ENCODE peak calls at places on chromosomes 6 and 20, in nine cellular contexts. X is M059J; S is endodermal cell; K is CD4-positive, CD25-positive, alpha-beta regulatory T cell; O is bronchial epithelial cell; P is caudate nucleus; J is dorsolateral prefrontal cortex; A is nephron progenitor cell; D is stimulated activated CD4-positive, alpha-beta T cell treated with anti-CD3 and anti-CD28 coated beads, TNF-alpha, amount 100 ng/mL, for 4 hours. R is an unnamed sample.

GRCh38 chr6:88565409-88565811 is 398.0 kb downstream of the RNGTT start:
- DNase-seq in O (no peak), J (no peak), P (no peak), A (no peak), D (no peak), K (no peak), S (peak), X (no peak), R (no peak)

GRCh38 chr20:45919951-45920794 is 8.2 kb upstream of the PLTP start:
- DNase-seq in P (no peak), K (no peak), A (no peak), X (no peak), J (no peak), O (no peak), D (no peak), S (no peak), R (no peak)

GRCh38 chr20:5171074-5171789 is 44.4 kb downstream of the CDS2 start:
- DNase-seq in A (no peak), K (no peak), D (no peak), J (peak), P (no peak), O (no peak), X (no peak), S (no peak), R (no peak)

GRCh38 chr6:125203395-125203794 is 49.8 kb downstream of the TPD52L1 start:
- DNase-seq in S (no peak), J (no peak), P (no peak), D (no peak), A (no peak), O (peak), X (peak), K (no peak), R (peak)

GRCh38 chr6:56706981-56707726 is 64.5 kb upstream of the DST start:
- DNase-seq in K (no peak), O (no peak), D (no peak), P (no peak), A (no peak), X (no peak), S (no peak), J (no peak), R (no peak)

GRCh38 chr6:31354788-31355539 is 2.0 kb downstream of the HLA-B start:
- DNase-seq in D (no peak), J (no peak), P (no peak), X (no peak), S (no peak), O (no peak), A (no peak), K (no peak), R (no peak)

GRCh38 chr6:166586424-166587156 is at the start of gene RAMACL:
- DNase-seq in S (peak), P (no peak), J (peak), A (peak), X (peak), K (peak), O (peak), D (no peak), R (no peak)

GRCh38 chr20:51372176-51372803 is 170.2 kb downstream of the NFATC2 start:
- DNase-seq in J (peak), O (peak), A (peak), S (peak), K (peak), D (peak), P (peak), X (peak), R (peak)

GRCh38 chr6:10659697-10660348 is 34.6 kb downstream of the C6orf52 start:
- DNase-seq in X (peak), P (no peak), A (peak), D (no peak), K (no peak), J (no peak), S (peak), O (no peak), R (no peak)

GRCh38 chr20:51128198-51128597 is 105.3 kb upstream of the KCNG1 start:
- DNase-seq in A (no peak), O (peak), D (no peak), P (no peak), X (peak), J (no peak), K (no peak), S (no peak), R (peak)

GRCh38 chr6:12324096-12324495 is 33.9 kb downstream of the EDN1 start:
- DNase-seq in J (no peak), X (peak), K (no peak), A (no peak), D (no peak), S (peak), O (peak), P (no peak), R (peak)